ENCODE peak calls at places on chromosomes 12 and 14, in ten cellular contexts. J is CD8-positive, alpha-beta T cell; Q is naive thymus-derived CD8-positive, alpha-beta T cell; G is NCI-H1105 treated with DMSO at 0.1 percent for 48 hours; R is Ammon's horn; F is putamen; A is LHCN-M2; C is Caki2; Y is T-helper 2 cell; D is stimulated activated naive CD4-positive, alpha-beta T cell. U is an unnamed sample.

GRCh38 chr12:68406134-68406576 is 74.0 kb upstream of the MDM1 start:
- DNase-seq in J (no peak), G (peak), R (peak), Y (no peak), A (peak), D (no peak), C (peak), F (peak), Q (no peak), U (peak)

GRCh38 chr14:75399819-75400678 is 27.8 kb upstream of the JDP2 start:
- DNase-seq in R (peak), F (peak), G (peak), Y (no peak), J (no peak), Q (no peak), C (peak), A (peak), D (no peak), U (peak)

GRCh38 chr12:15044461-15044860 is 71.6 kb downstream of the PDE6H start:
- DNase-seq in J (no peak), G (no peak), Q (no peak), D (no peak), A (peak), Y (no peak), C (no peak), F (no peak), R (no peak), U (no peak)

GRCh38 chr14:68663385-68664076 is 129.3 kb downstream of the ZFP36L1 start:
- DNase-seq in J (no peak), Y (peak), D (no peak), A (peak), G (no peak), F (no peak), R (no peak), C (no peak), Q (no peak), U (no peak)

GRCh38 chr14:49972840-49973239 is 80.0 kb downstream of the ARF6 start:
- DNase-seq in A (peak), G (no peak), Y (no peak), D (no peak), R (no peak), F (no peak), Q (peak), J (peak), C (peak), U (no peak)

GRCh38 chr14:81176224-81176623 is 44.5 kb downstream of the GTF2A1 start:
- DNase-seq in Y (no peak), A (no peak), D (no peak), C (no peak), F (no peak), G (no peak), J (no peak), Q (no peak), R (peak), U (no peak)

GRCh38 chr12:48110691-48111315 is 4.9 kb upstream of the SENP1 start:
- DNase-seq in A (peak), J (no peak), G (no peak), Q (no peak), Y (no peak), D (no peak), R (no peak), F (no peak), C (no peak), U (no peak)

GRCh38 chr12:45433441-45433868 is 217.6 kb downstream of the ANO6 start:
- DNase-seq in R (no peak), D (no peak), A (no peak), Q (no peak), J (no peak), Y (no peak), G (no peak), F (no peak), C (peak), U (no peak)

GRCh38 chr14:77122555-77123125 is 19.0 kb downstream of the ZDHHC22 start:
- DNase-seq in G (no peak), Q (no peak), R (no peak), A (no peak), D (no peak), J (no peak), F (no peak), C (no peak), Y (no peak), U (peak)

GRCh38 chr12:88375301-88375959 is 204.8 kb downstream of the KITLG start:
- DNase-seq in C (no peak), J (no peak), Y (no peak), R (no peak), Q (no peak), F (no peak), G (no peak), D (no peak), A (peak), U (no peak)

GRCh38 chr12:24172031-24172772 is 222.7 kb upstream of the SOX5 start:
- DNase-seq in D (no peak), Y (no peak), Q (no peak), F (no peak), R (no peak), G (no peak), C (no peak), J (no peak), A (no peak), U (no peak)

GRCh38 chr12:47032644-47033043 is 46.8 kb upstream of the PCED1B start:
- DNase-seq in R (peak), F (peak), C (peak), Y (no peak), A (peak), J (peak), Q (peak), D (no peak), G (peak), U (peak)

GRCh38 chr14:59678352-59678751 is 101.7 kb upstream of the CCDC175 start:
- DNase-seq in D (no peak), J (no peak), Y (no peak), R (no peak), Q (no peak), A (no peak), G (no peak), F (no peak), C (no peak), U (no peak)

GRCh38 chr14:59484611-59485174 is 376 bp downstream of the JKAMP start:
- DNase-seq in Y (no peak), G (no peak), J (no peak), C (no peak), Q (no peak), A (peak), D (no peak), F (no peak), R (no peak), U (no peak)

GRCh38 chr12:126030573-126030972 is 965.3 kb downstream of the AACS start:
- DNase-seq in Q (no peak), A (no peak), C (no peak), F (no peak), R (no peak), D (no peak), Y (no peak), J (no peak), G (no peak), U (no peak)

GRCh38 chr14:91835197-91835919 is 32.0 kb downstream of the TC2N start:
- DNase-seq in F (no peak), Q (peak), D (peak), A (no peak), J (peak), Y (no peak), C (no peak), G (peak), R (no peak), U (no peak)

GRCh38 chr12:106267535-106267934 is 19.7 kb upstream of the CKAP4 start:
- DNase-seq in C (no peak), D (no peak), A (no peak), R (no peak), J (no peak), Q (no peak), F (no peak), Y (no peak), G (no peak), U (no peak)

GRCh38 chr12:117148642-117149041 is 41.6 kb downstream of the FBXO21 start:
- DNase-seq in G (no peak), Y (no peak), R (no peak), D (no peak), C (no peak), Q (no peak), A (no peak), F (no peak), J (no peak), U (no peak)

GRCh38 chr12:46556105-46556559 is 183.6 kb upstream of the SLC38A2 start:
- DNase-seq in A (peak), F (no peak), G (no peak), R (no peak), D (no peak), Q (no peak), Y (no peak), J (no peak), C (peak), U (no peak)

GRCh38 chr12:124696689-124697476 is 129.5 kb upstream of the NCOR2 start:
- DNase-seq in F (no peak), G (peak), D (no peak), C (peak), R (peak), Y (no peak), Q (no peak), J (no peak), A (no peak), U (no peak)

GRCh38 chr12:3206536-3207072 is 129.4 kb downstream of the TSPAN9 start:
- DNase-seq in D (no peak), R (no peak), F (no peak), A (peak), C (no peak), J (no peak), Q (no peak), G (no peak), Y (no peak), U (peak)

GRCh38 chr12:128387811-128388422 is 120.9 kb downstream of the TMEM132C start:
- DNase-seq in J (no peak), A (no peak), Y (no peak), F (no peak), D (no peak), C (peak), G (peak), R (peak), Q (no peak), U (peak)

GRCh38 chr14:85247071-85247470 is 282.9 kb upstream of the FLRT2 start:
- DNase-seq in F (no peak), A (peak), G (no peak), Y (no peak), C (no peak), R (peak), D (no peak), J (no peak), Q (no peak), U (no peak)

GRCh38 chr14:33730163-33730562 is 220.7 kb downstream of the EGLN3 start:
- DNase-seq in C (no peak), A (no peak), Q (no peak), Y (no peak), F (no peak), R (no peak), D (no peak), J (no peak), G (no peak), U (no peak)

GRCh38 chr12:78096909-78097597 is 266.4 kb downstream of the NAV3 start:
- DNase-seq in J (no peak), F (no peak), G (peak), R (peak), A (peak), C (no peak), Q (no peak), Y (no peak), D (no peak), U (peak)

GRCh38 chr12:130815028-130815741 is 23.9 kb downstream of the STX2 start:
- DNase-seq in C (no peak), Q (no peak), Y (no peak), R (peak), D (no peak), G (no peak), F (peak), A (no peak), J (no peak), U (no peak)

GRCh38 chr12:103839893-103840292 is 1.1 kb downstream of the NT5DC3 start:
- DNase-seq in D (no peak), F (no peak), A (no peak), C (no peak), G (no peak), Y (no peak), R (no peak), J (no peak), Q (no peak), U (peak)

GRCh38 chr14:104181761-104182530 is 43.6 kb downstream of the KIF26A start:
- DNase-seq in R (no peak), D (no peak), J (no peak), F (no peak), G (no peak), A (no peak), C (no peak), Q (no peak), Y (no peak), U (no peak)

GRCh38 chr14:103869406-103870143 is 22.2 kb upstream of the PPP1R13B start:
- DNase-seq in A (no peak), Y (no peak), D (no peak), G (no peak), F (no peak), R (no peak), C (no peak), Q (no peak), J (no peak), U (no peak)

GRCh38 chr14:44462372-44462771 is 44.7 kb downstream of the FSCB start:
- DNase-seq in D (no peak), R (no peak), C (no peak), A (no peak), F (no peak), Y (no peak), G (peak), Q (no peak), J (no peak), U (no peak)